ENCODE peak calls at places on chromosomes 2 and 18, in four cellular contexts. X is astrocyte of the cerebellum, E is Peyer's patch, D is AG04450. U is an unnamed sample.

GRCh38 chr2:527581-527980 is 149.6 kb downstream of the TMEM18 start:
- DNase-seq in X (no peak), D (no peak), E (no peak), U (no peak)

GRCh38 chr2:38706846-38707345 is 41.0 kb downstream of the GALM start:
- DNase-seq in D (no peak), E (no peak), X (no peak), U (no peak)

GRCh38 chr2:179437430-179437829 is 172.8 kb upstream of the SESTD1 start:
- DNase-seq in E (no peak), D (no peak), X (no peak), U (no peak)

GRCh38 chr2:149033716-149034115 is 4.8 kb upstream of the LYPD6B start:
- DNase-seq in D (no peak), X (no peak), E (no peak), U (no peak)

GRCh38 chr2:50207881-50208280 is 824.1 kb downstream of the NRXN1 start:
- DNase-seq in D (no peak), X (no peak), E (no peak), U (no peak)

GRCh38 chr2:196131949-196132925 is 39.1 kb downstream of the STK17B start:
- DNase-seq in E (no peak), D (no peak), X (no peak), U (no peak)

GRCh38 chr2:125901278-125901677 is 754.7 kb upstream of the GYPC start:
- DNase-seq in E (no peak), D (no peak), X (no peak), U (no peak)

GRCh38 chr2:99942948-99943347 is 199.4 kb downstream of the AFF3 start:
- DNase-seq in D (no peak), X (no peak), E (no peak), U (no peak)

GRCh38 chr2:95307036-95307435 is 9.9 kb downstream of the KCNIP3 start:
- DNase-seq in D (no peak), X (no peak), E (no peak), U (no peak)

GRCh38 chr2:86453838-86454237 is 12.7 kb downstream of the KDM3A start:
- DNase-seq in D (no peak), E (no peak), X (peak), U (no peak)

GRCh38 chr2:127069003-127069402 is 38.0 kb downstream of the BIN1 start:
- DNase-seq in X (no peak), D (no peak), E (no peak), U (no peak)

GRCh38 chr18:61132036-61132435 is 201.2 kb upstream of the CDH20 start:
- DNase-seq in X (no peak), D (no peak), E (no peak), U (no peak)

GRCh38 chr2:162312853-162313252 is 5.6 kb downstream of the IFIH1 start:
- DNase-seq in D (no peak), X (no peak), E (no peak), U (no peak)

GRCh38 chr18:10207682-10208081 is 246.8 kb upstream of the APCDD1 start:
- DNase-seq in E (no peak), D (no peak), X (no peak), U (no peak)

GRCh38 chr2:138476940-138477339 is 24.6 kb upstream of the SPOPL start:
- DNase-seq in X (no peak), D (no peak), E (no peak), U (no peak)

GRCh38 chr2:237529452-237530402 is 36.6 kb upstream of the PRLH start:
- DNase-seq in E (no peak), X (no peak), D (no peak), U (no peak)

GRCh38 chr2:16121231-16121985 is 181.1 kb downstream of the MYCN start:
- DNase-seq in E (no peak), D (no peak), X (no peak), U (no peak)

GRCh38 chr2:221571391-221572179 is 519 bp downstream of the EPHA4 start:
- DNase-seq in D (no peak), X (peak), E (peak), U (peak)

GRCh38 chr18:50151876-50152275 is 43.1 kb downstream of the MYO5B start:
- DNase-seq in E (no peak), X (peak), D (no peak), U (no peak)

GRCh38 chr2:2020897-2021296 is 276.6 kb upstream of the PXDN start:
- DNase-seq in D (no peak), X (no peak), E (no peak), U (no peak)

GRCh38 chr2:52386433-52386832 is 1354.5 kb upstream of the NRXN1 start:
- DNase-seq in X (no peak), D (no peak), E (no peak), U (no peak)

GRCh38 chr2:233976690-233977294 is 59.6 kb downstream of the TRPM8 start:
- DNase-seq in X (peak), E (no peak), D (peak), U (no peak)

GRCh38 chr18:2510416-2510815 is 60.9 kb downstream of the METTL4 start:
- DNase-seq in D (no peak), X (peak), E (no peak), U (no peak)

GRCh38 chr2:76448956-76449355 is 738.2 kb upstream of the GCFC2 start:
- DNase-seq in X (no peak), E (no peak), D (no peak), U (no peak)

GRCh38 chr2:95274291-95275150 is at the start of gene PROM2:
- DNase-seq in D (no peak), E (peak), X (no peak), U (peak)

GRCh38 chr2:195694553-195694952 is 37.5 kb downstream of the SLC39A10 start:
- DNase-seq in D (no peak), X (no peak), E (no peak), U (no peak)

GRCh38 chr2:211331736-211332135 is 775.3 kb downstream of the CPS1 start:
- DNase-seq in X (no peak), D (no peak), E (no peak), U (no peak)

GRCh38 chr18:24170389-24170788 is 31.5 kb downstream of the CABYR start:
- DNase-seq in X (no peak), D (no peak), E (no peak), U (no peak)

GRCh38 chr2:30780776-30781330 is 26.4 kb downstream of the CAPN13 start:
- DNase-seq in X (no peak), E (no peak), D (no peak), U (no peak)

GRCh38 chr2:11203480-11203879 is 48.2 kb downstream of the SLC66A3 start:
- DNase-seq in E (no peak), D (no peak), X (no peak), U (no peak)

GRCh38 chr2:424306-425172 is 136.6 kb upstream of the ALKAL2 start:
- DNase-seq in X (peak), E (no peak), D (no peak), U (no peak)

GRCh38 chr2:127593228-127594115 is 52.5 kb upstream of the GPR17 start:
- DNase-seq in D (no peak), E (peak), X (no peak), U (peak)

GRCh38 chr2:215729985-215730620 is 283.2 kb downstream of the MREG start:
- DNase-seq in X (no peak), D (no peak), E (no peak), U (no peak)

GRCh38 chr2:170713280-170714155 is 1.6 kb upstream of the SP5 start:
- DNase-seq in E (no peak), D (no peak), X (no peak), U (no peak)

GRCh38 chr2:109720379-109721116 is 73.6 kb upstream of the RGPD5 start:
- DNase-seq in X (no peak), D (no peak), E (peak), U (no peak)

GRCh38 chr2:26843041-26843440 is 4.9 kb upstream of the DPYSL5 start:
- DNase-seq in X (no peak), D (no peak), E (no peak), U (no peak)

GRCh38 chr2:232761301-232761907 is 15.0 kb downstream of the KCNJ13 start:
- DNase-seq in X (peak), E (peak), D (no peak), U (no peak)
- TF ChIP-seq CTCF in X (peak), E (no peak), D (peak), U (peak)

GRCh38 chr2:101556033-101556459 is 81.1 kb upstream of the RFX8 start:
- DNase-seq in E (no peak), X (no peak), D (no peak), U (no peak)

GRCh38 chr2:101563849-101564248 is 88.9 kb upstream of the RFX8 start:
- DNase-seq in X (no peak), D (no peak), E (no peak), U (no peak)

GRCh38 chr2:101560780-101561315 is 85.9 kb upstream of the RFX8 start:
- DNase-seq in D (no peak), X (no peak), E (no peak), U (no peak)

GRCh38 chr2:101559576-101559975 is 84.7 kb upstream of the RFX8 start:
- DNase-seq in D (no peak), X (no peak), E (no peak), U (no peak)

GRCh38 chr2:101558740-101559508 is 84.0 kb upstream of the RFX8 start:
- DNase-seq in X (peak), D (peak), E (no peak), U (no peak)
- TF ChIP-seq CTCF in X (no peak), D (no peak), E (no peak), U (no peak)

DNA sequence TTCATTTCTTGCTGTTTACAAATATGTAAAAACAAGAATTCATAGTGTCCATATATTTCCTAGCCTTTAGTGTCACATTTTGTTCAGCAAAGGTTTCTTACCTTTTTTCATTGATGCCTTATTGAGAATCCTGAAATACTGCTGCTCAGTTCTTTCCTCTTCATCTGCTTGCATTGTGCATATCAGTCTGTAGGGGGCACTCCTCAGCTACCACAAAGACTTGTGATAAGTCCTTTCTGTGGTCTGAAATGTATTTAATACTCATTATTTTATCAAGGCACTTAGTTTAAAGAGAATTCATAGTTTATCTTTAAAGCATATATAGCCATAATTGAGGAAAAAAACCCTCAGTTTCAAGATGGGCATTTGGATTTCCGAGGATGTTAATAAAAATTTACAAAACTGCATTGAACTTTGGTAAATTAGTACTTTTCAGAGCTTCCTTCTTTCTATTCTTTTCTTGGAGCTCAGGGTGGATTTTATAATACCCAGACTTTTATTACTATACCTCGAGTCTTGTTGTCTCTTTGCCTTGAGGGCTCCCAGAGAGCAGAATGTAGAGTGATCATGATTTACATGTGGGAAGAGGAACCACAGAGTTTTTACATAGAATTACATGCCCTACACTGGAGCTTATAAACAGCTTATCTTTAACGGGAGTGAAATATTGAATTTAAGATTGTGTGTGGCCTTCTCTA is 570.1 kb downstream of the PLCL1 start:
- DNase-seq in X (peak), E (peak), D (peak), U (no peak)
- TF ChIP-seq CTCF in X (peak), E (no peak), D (peak), U (no peak)

DNA sequence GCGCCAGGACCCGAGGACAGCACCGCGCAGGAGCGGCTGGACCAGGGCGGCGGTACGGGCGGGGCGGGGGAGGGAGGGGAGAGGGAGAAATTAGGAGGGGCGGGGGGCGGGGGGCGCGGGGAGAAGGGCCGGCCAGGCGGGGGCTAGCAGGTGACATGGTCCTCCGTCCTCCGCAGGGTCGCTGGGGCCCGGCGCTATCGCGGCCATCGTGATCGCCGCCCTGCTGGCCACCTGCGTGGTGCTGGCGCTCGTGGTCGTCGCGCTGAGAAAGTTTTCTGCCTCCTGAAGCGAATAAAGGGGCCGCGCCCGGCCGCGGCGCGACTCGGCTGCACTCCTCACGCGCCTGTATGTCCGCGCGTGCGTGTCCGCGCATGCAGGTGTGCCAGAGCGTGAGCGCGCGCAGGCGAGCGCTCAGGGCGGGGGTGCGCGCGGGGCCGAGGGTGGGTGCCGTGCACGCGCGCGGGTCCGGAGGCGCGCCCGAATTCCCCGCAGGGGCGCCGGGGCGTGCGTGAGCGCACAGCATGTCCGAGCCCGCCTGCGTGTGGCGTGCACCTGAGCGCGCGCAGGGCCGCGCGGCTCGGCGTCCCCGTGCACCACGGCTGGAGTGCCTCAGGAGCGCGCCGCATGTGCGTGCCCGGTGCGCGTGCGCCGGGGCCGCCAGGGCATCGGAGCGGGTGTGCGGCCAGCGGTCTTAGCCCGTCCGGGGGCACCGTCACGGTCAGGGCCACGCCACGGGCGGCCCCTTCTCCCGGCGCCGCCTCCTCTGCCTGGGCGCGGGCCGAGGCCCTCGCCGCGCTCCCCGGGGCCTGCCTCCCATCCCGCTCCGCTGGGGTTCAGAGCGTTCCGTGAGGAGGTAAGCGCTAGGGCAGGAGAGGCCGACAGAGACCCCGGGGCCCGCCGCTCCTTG is 6.3 kb downstream of the SNORC start:
- DNase-seq in D (no peak), X (no peak), E (peak), U (no peak)
- TF ChIP-seq CTCF in D (no peak), X (peak), E (no peak), U (no peak)

DNA sequence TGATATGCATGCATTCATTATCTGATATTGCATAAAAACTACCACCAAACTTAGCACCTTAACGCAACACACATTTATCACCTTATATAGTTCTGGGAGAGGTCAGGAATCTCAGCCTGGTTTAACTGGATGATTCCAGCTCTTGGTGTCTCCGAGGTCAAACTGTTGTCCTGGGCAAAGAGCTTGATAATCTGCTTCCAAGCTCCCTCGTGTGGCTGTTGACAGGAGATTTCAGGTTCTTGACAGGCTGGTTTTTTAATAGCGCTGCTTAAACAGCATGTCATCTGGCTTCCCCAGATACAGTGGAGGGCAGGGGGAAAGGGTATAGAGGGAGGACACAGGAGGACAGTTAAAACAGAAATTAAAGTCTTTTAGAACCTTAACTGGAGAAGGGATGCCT is 785.0 kb downstream of the CNTNAP5 start:
- DNase-seq in E (peak), X (no peak), D (no peak), U (no peak)
- TF ChIP-seq CTCF in E (no peak), X (no peak), D (peak), U (no peak)

GRCh38 chr18:31101148-31102019 is 837 bp downstream of the DSC2 start:
- DNase-seq in E (peak), X (no peak), D (no peak), U (no peak)
- TF ChIP-seq CTCF in E (no peak), X (no peak), D (no peak), U (no peak)

GRCh38 chr2:231489990-231490389 is 25.7 kb upstream of the NCL start:
- DNase-seq in E (peak), D (no peak), X (no peak), U (no peak)
- TF ChIP-seq CTCF in E (no peak), D (peak), X (peak), U (no peak)

GRCh38 chr18:46298511-46298910 is 194.3 kb downstream of the HAUS1 start:
- DNase-seq in X (no peak), E (peak), D (no peak), U (no peak)
- TF ChIP-seq CTCF in X (no peak), E (no peak), D (no peak), U (no peak)

U was measured in natural killer cell.